ENCODE peak calls at places on chromosomes 2 and 18, in four cellular contexts. V, E, Y and O are unnamed samples.

GRCh38 chr2:190088917-190089316 is 26.4 kb upstream of the MSTN start:
- DNase-seq in V (peak), E (peak), Y (peak), O (peak)

GRCh38 chr2:142722569-142722968 is 154.9 kb upstream of the KYNU start:
- DNase-seq in V (no peak), Y (no peak), E (no peak), O (no peak)

GRCh38 chr2:201118957-201119848 is 3.2 kb downstream of the CFLAR start:
- DNase-seq in V (peak), Y (peak), E (no peak), O (no peak)

GRCh38 chr2:168801961-168802824 is at the start of gene NOSTRIN:
- DNase-seq in V (no peak), E (peak), Y (peak), O (peak)

GRCh38 chr2:228507870-228508269 is 326.4 kb upstream of the SPHKAP start:
- DNase-seq in Y (no peak), V (no peak), E (no peak), O (peak)

GRCh38 chr2:99707592-99707991 is 217.8 kb upstream of the REV1 start:
- DNase-seq in Y (no peak), V (no peak), E (no peak), O (no peak)

GRCh38 chr2:241895732-241896641 is 26.5 kb downstream of the RTP5 start:
- DNase-seq in V (peak), E (peak), Y (peak), O (peak)

GRCh38 chr2:200662727-200663126 is 76.9 kb downstream of the AOX1 start:
- DNase-seq in Y (peak), V (peak), E (no peak), O (peak)

GRCh38 chr2:46865181-46865970 is 50.2 kb downstream of the MCFD2 start:
- DNase-seq in Y (no peak), V (no peak), E (no peak), O (no peak)

GRCh38 chr18:21444465-21445023 is 156.0 kb downstream of the ESCO1 start:
- DNase-seq in E (peak), V (no peak), Y (peak), O (peak)

GRCh38 chr2:217970206-217970605 is 32.6 kb downstream of the TNS1 start:
- DNase-seq in Y (no peak), E (no peak), V (no peak), O (no peak)